ENCODE peak calls at places on chromosome 14, in seven cellular contexts. One of them, this sample, is unnamed.

GRCh38 chr14:63249112-63249511 is 44.9 kb downstream of the RHOJ start:
- DNase-seq in NCI-H345: no peak
- DNase-seq in EL: peak
- DNase-seq in stimulated activated CD4-positive, alpha-beta T cell treated with anti-CD3 and anti-CD28 coated beads, TNF-alpha, amount 100 ng/mL, for 4 hours: no peak
- DNase-seq in MV-4-11: no peak
- DNase-seq in AG10803: peak
- DNase-seq in CD8-positive, alpha-beta T cell: no peak
- DNase-seq in this sample: peak

GRCh38 chr14:35687335-35687939 is 121.7 kb downstream of the RALGAPA1 start:
- DNase-seq in EL: peak
- DNase-seq in NCI-H345: peak
- DNase-seq in MV-4-11: peak
- DNase-seq in stimulated activated CD4-positive, alpha-beta T cell treated with anti-CD3 and anti-CD28 coated beads, TNF-alpha, amount 100 ng/mL, for 4 hours: no peak
- DNase-seq in AG10803: peak
- DNase-seq in CD8-positive, alpha-beta T cell: no peak
- DNase-seq in this sample: peak

GRCh38 chr14:93114713-93115068 is 1.0 kb downstream of the ITPK1 start:
- DNase-seq in EL: no peak
- DNase-seq in AG10803: no peak
- DNase-seq in stimulated activated CD4-positive, alpha-beta T cell treated with anti-CD3 and anti-CD28 coated beads, TNF-alpha, amount 100 ng/mL, for 4 hours: no peak
- DNase-seq in NCI-H345: no peak
- DNase-seq in CD8-positive, alpha-beta T cell: no peak
- DNase-seq in MV-4-11: no peak
- DNase-seq in this sample: no peak

GRCh38 chr14:23406244-23406643 is 1.8 kb downstream of the MYH6 start:
- DNase-seq in MV-4-11: no peak
- DNase-seq in EL: no peak
- DNase-seq in AG10803: no peak
- DNase-seq in NCI-H345: peak
- DNase-seq in stimulated activated CD4-positive, alpha-beta T cell treated with anti-CD3 and anti-CD28 coated beads, TNF-alpha, amount 100 ng/mL, for 4 hours: no peak
- DNase-seq in CD8-positive, alpha-beta T cell: no peak
- DNase-seq in this sample: no peak

GRCh38 chr14:20657216-20658211 is 16.0 kb upstream of the OR6S1 start:
- DNase-seq in CD8-positive, alpha-beta T cell: no peak
- DNase-seq in MV-4-11: no peak
- DNase-seq in NCI-H345: no peak
- DNase-seq in AG10803: no peak
- DNase-seq in EL: peak
- DNase-seq in stimulated activated CD4-positive, alpha-beta T cell treated with anti-CD3 and anti-CD28 coated beads, TNF-alpha, amount 100 ng/mL, for 4 hours: no peak
- DNase-seq in this sample: no peak

GRCh38 chr14:71245659-71246361 is 338.6 kb downstream of the PCNX1 start:
- DNase-seq in EL: no peak
- DNase-seq in CD8-positive, alpha-beta T cell: peak
- DNase-seq in NCI-H345: no peak
- DNase-seq in stimulated activated CD4-positive, alpha-beta T cell treated with anti-CD3 and anti-CD28 coated beads, TNF-alpha, amount 100 ng/mL, for 4 hours: no peak
- DNase-seq in AG10803: no peak
- DNase-seq in MV-4-11: no peak
- DNase-seq in this sample: no peak

GRCh38 chr14:71918955-71919354 is 13.3 kb upstream of the RGS6 start:
- DNase-seq in CD8-positive, alpha-beta T cell: no peak
- DNase-seq in NCI-H345: peak
- DNase-seq in AG10803: no peak
- DNase-seq in EL: peak
- DNase-seq in MV-4-11: peak
- DNase-seq in stimulated activated CD4-positive, alpha-beta T cell treated with anti-CD3 and anti-CD28 coated beads, TNF-alpha, amount 100 ng/mL, for 4 hours: no peak
- DNase-seq in this sample: peak

GRCh38 chr14:101948666-101949205 is 15.6 kb upstream of the DYNC1H1 start:
- DNase-seq in AG10803: no peak
- DNase-seq in CD8-positive, alpha-beta T cell: no peak
- DNase-seq in stimulated activated CD4-positive, alpha-beta T cell treated with anti-CD3 and anti-CD28 coated beads, TNF-alpha, amount 100 ng/mL, for 4 hours: no peak
- DNase-seq in MV-4-11: no peak
- DNase-seq in NCI-H345: no peak
- DNase-seq in EL: no peak
- DNase-seq in this sample: no peak

GRCh38 chr14:57845802-57846531 is 19.9 kb downstream of the SLC35F4 start:
- DNase-seq in NCI-H345: no peak
- DNase-seq in MV-4-11: no peak
- DNase-seq in stimulated activated CD4-positive, alpha-beta T cell treated with anti-CD3 and anti-CD28 coated beads, TNF-alpha, amount 100 ng/mL, for 4 hours: no peak
- DNase-seq in CD8-positive, alpha-beta T cell: no peak
- DNase-seq in EL: no peak
- DNase-seq in AG10803: peak
- DNase-seq in this sample: peak

GRCh38 chr14:76832503-76832988 is 6.3 kb downstream of the LRRC74A start:
- DNase-seq in NCI-H345: no peak
- DNase-seq in MV-4-11: peak
- DNase-seq in CD8-positive, alpha-beta T cell: no peak
- DNase-seq in stimulated activated CD4-positive, alpha-beta T cell treated with anti-CD3 and anti-CD28 coated beads, TNF-alpha, amount 100 ng/mL, for 4 hours: no peak
- DNase-seq in AG10803: no peak
- DNase-seq in EL: no peak
- DNase-seq in this sample: no peak

GRCh38 chr14:58907803-58908202 is 270.0 kb downstream of the DACT1 start:
- DNase-seq in NCI-H345: no peak
- DNase-seq in stimulated activated CD4-positive, alpha-beta T cell treated with anti-CD3 and anti-CD28 coated beads, TNF-alpha, amount 100 ng/mL, for 4 hours: no peak
- DNase-seq in AG10803: peak
- DNase-seq in MV-4-11: no peak
- DNase-seq in EL: peak
- DNase-seq in CD8-positive, alpha-beta T cell: no peak
- DNase-seq in this sample: peak

GRCh38 chr14:104359969-104360442 is 219.6 kb upstream of the C14orf180 start:
- DNase-seq in EL: no peak
- DNase-seq in stimulated activated CD4-positive, alpha-beta T cell treated with anti-CD3 and anti-CD28 coated beads, TNF-alpha, amount 100 ng/mL, for 4 hours: no peak
- DNase-seq in NCI-H345: no peak
- DNase-seq in CD8-positive, alpha-beta T cell: no peak
- DNase-seq in AG10803: no peak
- DNase-seq in MV-4-11: no peak
- DNase-seq in this sample: no peak

GRCh38 chr14:75720828-75721227 is 59.8 kb downstream of the TTLL5 start:
- DNase-seq in CD8-positive, alpha-beta T cell: no peak
- DNase-seq in AG10803: peak
- DNase-seq in EL: peak
- DNase-seq in stimulated activated CD4-positive, alpha-beta T cell treated with anti-CD3 and anti-CD28 coated beads, TNF-alpha, amount 100 ng/mL, for 4 hours: no peak
- DNase-seq in NCI-H345: no peak
- DNase-seq in MV-4-11: peak
- DNase-seq in this sample: peak

GRCh38 chr14:51738754-51739153 is 87.0 kb downstream of the FRMD6 start:
- DNase-seq in NCI-H345: no peak
- DNase-seq in MV-4-11: no peak
- DNase-seq in AG10803: no peak
- DNase-seq in stimulated activated CD4-positive, alpha-beta T cell treated with anti-CD3 and anti-CD28 coated beads, TNF-alpha, amount 100 ng/mL, for 4 hours: no peak
- DNase-seq in EL: no peak
- DNase-seq in CD8-positive, alpha-beta T cell: no peak
- DNase-seq in this sample: no peak

GRCh38 chr14:38199768-38200167 is 7.9 kb upstream of the SSTR1 start:
- DNase-seq in stimulated activated CD4-positive, alpha-beta T cell treated with anti-CD3 and anti-CD28 coated beads, TNF-alpha, amount 100 ng/mL, for 4 hours: no peak
- DNase-seq in CD8-positive, alpha-beta T cell: no peak
- DNase-seq in AG10803: peak
- DNase-seq in MV-4-11: no peak
- DNase-seq in NCI-H345: no peak
- DNase-seq in EL: peak
- DNase-seq in this sample: peak

This sample was measured in EH.